ENCODE peak calls at places on chromosomes 11 and 22, in five cellular contexts. M is cardiac fibroblast; B is NCI-H1930; S is T-cell; Z is stimulated activated CD8-positive, alpha-beta memory T cell treated with anti-CD3 and anti-CD28 coated beads, Interleukin-2, amount 100 ng/mL, for 48 hours. R is an unnamed sample.

GRCh38 chr11:115198301-115198700 is 305.9 kb downstream of the CADM1 start:
- DNase-seq in M (no peak), B (no peak), S (no peak), Z (no peak), R (peak)

GRCh38 chr11:103297900-103298299 is 188.7 kb downstream of the DYNC2H1 start:
- DNase-seq in M (no peak), B (no peak), S (no peak), Z (no peak), R (no peak)

GRCh38 chr22:46690146-46690545 is 47.9 kb downstream of the CERK start:
- DNase-seq in M (no peak), B (no peak), S (no peak), Z (no peak), R (no peak)

GRCh38 chr11:66951927-66952337 is 6.3 kb downstream of the PC start:
- DNase-seq in M (no peak), B (no peak), S (no peak), Z (no peak), R (peak)

GRCh38 chr11:96070453-96070852 is 146.5 kb upstream of the MTMR2 start:
- DNase-seq in M (no peak), B (no peak), S (no peak), Z (no peak), R (no peak)

GRCh38 chr22:27994481-27995331 is 75.7 kb upstream of the PITPNB start:
- DNase-seq in M (no peak), B (no peak), S (no peak), Z (no peak), R (no peak)

GRCh38 chr11:79152511-79152910 is 288.3 kb downstream of the TENM4 start:
- DNase-seq in M (no peak), B (no peak), S (no peak), Z (no peak), R (no peak)

GRCh38 chr11:103631841-103632240 is 404.6 kb upstream of the DDI1 start:
- DNase-seq in M (peak), B (no peak), S (no peak), Z (no peak), R (no peak)

GRCh38 chr11:63766501-63767270 is 1.9 kb downstream of the ZFTA start:
- DNase-seq in M (no peak), B (no peak), S (no peak), Z (no peak), R (no peak)

GRCh38 chr11:15006139-15006759 is 34.1 kb upstream of the CALCA start:
- DNase-seq in M (peak), B (peak), S (no peak), Z (no peak), R (peak)

GRCh38 chr22:49546811-49547585 is 280.7 kb downstream of the BRD1 start:
- DNase-seq in M (no peak), B (no peak), S (no peak), Z (no peak), R (no peak)

GRCh38 chr22:20438066-20438677 is 547 bp upstream of the SCARF2 start:
- DNase-seq in M (no peak), B (no peak), S (no peak), Z (no peak), R (peak)

GRCh38 chr11:1928038-1928890 is 8.8 kb downstream of the TNNT3 start:
- DNase-seq in M (no peak), B (no peak), S (no peak), Z (no peak), R (no peak)

GRCh38 chr11:30017467-30017895 is 651 bp upstream of the KCNA4 start:
- DNase-seq in M (no peak), B (no peak), S (no peak), Z (no peak), R (no peak)

GRCh38 chr11:14446701-14447169 is 52.9 kb downstream of the COPB1 start:
- DNase-seq in M (peak), B (no peak), S (no peak), Z (no peak), R (peak)

GRCh38 chr11:12831471-12832202 is 157.4 kb downstream of the TEAD1 start:
- DNase-seq in M (no peak), B (peak), S (no peak), Z (no peak), R (no peak)

GRCh38 chr22:35883028-35883620 is 145.5 kb downstream of the RBFOX2 start:
- DNase-seq in M (peak), B (no peak), S (no peak), Z (no peak), R (peak)

GRCh38 chr11:61654397-61654829 is 25.8 kb upstream of the DAGLA start:
- DNase-seq in M (no peak), B (no peak), S (no peak), Z (no peak), R (no peak)

GRCh38 chr22:41074466-41074865 is 17.9 kb upstream of the EP300 start:
- DNase-seq in M (no peak), B (no peak), S (no peak), Z (no peak), R (no peak)

GRCh38 chr22:50101870-50102565 is 12.2 kb downstream of the MOV10L1 start:
- DNase-seq in M (no peak), B (no peak), S (no peak), Z (no peak), R (no peak)